ENCODE peak calls at places on chromosomes 11 and 22, in five cellular contexts. G is endothelial cell of umbilical vein, U is GM12878, C is neural progenitor cell, B is mammary epithelial cell. S is an unnamed sample.

GRCh38 chr22:44026630-44027511 is 2.8 kb downstream of the PARVB start:
- DNase-seq in G (peak; percentile 88), U (peak; percentile 89), C (no peak), B (no peak), S (peak; percentile 93)

GRCh38 chr22:28111501-28111900 is 192.4 kb upstream of the PITPNB start:
- DNase-seq in G (no peak), U (no peak), C (no peak), B (no peak), S (no peak)

GRCh38 chr11:134584706-134585445 is 172.8 kb upstream of the B3GAT1 start:
- DNase-seq in G (no peak), U (no peak), C (no peak), B (no peak), S (no peak)

GRCh38 chr11:71218789-71219499 is 33.4 kb downstream of the SHANK2 start:
- DNase-seq in G (no peak), U (no peak), C (no peak), B (no peak), S (no peak)

GRCh38 chr11:12537778-12538401 is 136.3 kb upstream of the TEAD1 start:
- DNase-seq in G (no peak), U (no peak), C (no peak), B (no peak), S (no peak)

GRCh38 chr11:96313163-96313562 is 29.8 kb downstream of the MAML2 start:
- DNase-seq in G (no peak), U (no peak), C (no peak), B (no peak), S (no peak)

GRCh38 chr11:95078526-95078925 is 11.1 kb upstream of the ENDOD1 start:
- DNase-seq in G (no peak), U (no peak), C (no peak), B (no peak), S (peak; percentile 80)

GRCh38 chr11:116580828-116581227 is 192.0 kb downstream of the BUD13 start:
- DNase-seq in G (no peak), U (no peak), C (peak; percentile 86), B (no peak), S (peak; percentile 18)

GRCh38 chr11:31870609-31871309 is 59.6 kb upstream of the PAX6 start:
- DNase-seq in G (peak; percentile 62), U (no peak), C (peak; percentile 95), B (peak; percentile 23), S (peak; percentile 96)

GRCh38 chr11:18324381-18324780 is 2.0 kb downstream of the GTF2H1 start:
- DNase-seq in G (no peak), U (no peak), C (no peak), B (no peak), S (no peak)

GRCh38 chr22:19880786-19881569 is 26.3 kb upstream of the GNB1L start:
- DNase-seq in G (peak; percentile 96), U (no peak), C (peak; percentile 96), B (peak; percentile 69), S (peak; percentile 97)

GRCh38 chr11:64298966-64299846 is 952 bp upstream of the CATSPERZ start:
- DNase-seq in G (peak; percentile 21), U (no peak), C (peak; percentile 57), B (no peak), S (no peak)

GRCh38 chr11:113014262-113014661 is 53.0 kb downstream of the NCAM1 start:
- DNase-seq in G (no peak), U (no peak), C (no peak), B (no peak), S (peak; percentile 58)

GRCh38 chr11:129728571-129728970 is 87.1 kb upstream of the TMEM45B start:
- DNase-seq in G (no peak), U (no peak), C (no peak), B (no peak), S (no peak)

GRCh38 chr11:74650498-74650897 is 58.1 kb downstream of the POLD3 start:
- DNase-seq in G (no peak), U (no peak), C (no peak), B (no peak), S (no peak)

GRCh38 chr11:130947889-130948288 is 31.6 kb upstream of the SNX19 start:
- DNase-seq in G (no peak), U (no peak), C (no peak), B (no peak), S (no peak)

GRCh38 chr22:37329239-37330140 is 47.2 kb downstream of the CYTH4 start:
- DNase-seq in G (no peak), U (no peak), C (peak; percentile 37), B (peak; percentile 80), S (no peak)

GRCh38 chr22:22951035-22951434 is 63.4 kb downstream of the IGLL5 start:
- DNase-seq in G (no peak), U (no peak), C (no peak), B (no peak), S (no peak)

GRCh38 chr11:38819986-38820385 is 2221.9 kb upstream of the RAG2 start:
- DNase-seq in G (no peak), U (no peak), C (no peak), B (no peak), S (no peak)

GRCh38 chr11:38818720-38819119 is 2220.7 kb upstream of the RAG2 start:
- DNase-seq in G (no peak), U (no peak), C (no peak), B (no peak), S (peak; percentile 29)

GRCh38 chr11:38824573-38824972 is 2226.5 kb upstream of the RAG2 start:
- DNase-seq in G (no peak), U (no peak), C (peak; percentile 22), B (peak; percentile 18), S (peak; percentile 74)
- TF ChIP-seq CTCF in G (no peak), U (peak; percentile 22), C (peak; percentile 56), B (peak; percentile 22), S (peak; percentile 75)

DNA sequence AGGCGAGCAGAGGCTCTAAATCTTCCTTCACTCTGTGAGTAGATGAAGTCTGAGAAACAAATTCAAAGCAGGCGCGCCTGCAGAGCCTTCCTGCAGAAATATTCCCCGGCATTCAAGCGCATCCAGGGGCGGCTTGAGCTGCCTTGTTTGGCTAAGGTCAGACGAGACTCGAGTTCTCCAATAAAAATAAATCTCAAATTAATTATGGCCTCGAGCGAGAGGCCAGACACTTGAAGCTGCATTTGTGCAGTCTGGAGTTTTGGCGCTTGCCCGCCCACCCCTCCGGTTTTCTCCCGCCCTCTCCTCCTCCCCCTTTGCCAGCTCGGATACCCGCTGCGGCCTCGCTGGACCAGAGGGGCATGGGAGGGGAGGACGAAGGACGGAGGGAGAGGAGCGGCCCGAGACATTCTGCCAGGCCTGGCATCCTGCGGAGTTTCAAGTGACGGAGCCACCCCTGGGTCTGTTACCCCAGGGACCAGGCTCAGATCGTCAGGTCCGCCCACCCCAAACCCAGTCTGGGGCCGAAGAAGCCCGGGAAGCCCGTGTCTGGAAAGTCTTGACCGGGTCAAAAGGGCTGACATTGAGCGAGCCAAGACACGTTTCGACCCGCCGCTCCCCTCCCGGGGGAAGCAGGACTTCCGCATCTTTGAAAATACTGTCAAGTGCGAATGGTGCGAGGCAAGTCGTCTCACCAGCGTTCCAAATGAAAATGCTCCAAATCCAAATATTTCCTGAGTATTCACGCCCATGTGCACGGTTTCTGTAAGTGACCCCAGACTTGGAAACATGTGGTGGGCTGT is 3.7 kb upstream of the FLI1 start:
- DNase-seq in G (no peak), U (no peak), C (peak; percentile 54), B (no peak), S (peak; percentile 21)
- TF ChIP-seq EZH2 in G (peak; percentile 25), U (no peak), C (peak; percentile 98), B (no peak), S (peak; percentile 57)

GRCh38 chr11:86374121-86374520 is 566 bp upstream of the CCDC81 start:
- DNase-seq in G (peak; percentile 38), U (no peak), C (no peak), B (no peak), S (no peak)
- H3K4me3 ChIP-seq in G (peak overlapping the region; percentile 13), U (no peak overlapping the region), C (peak overlapping the region; percentile 24), B (no peak overlapping the region), S (no peak overlapping the region)

DNA sequence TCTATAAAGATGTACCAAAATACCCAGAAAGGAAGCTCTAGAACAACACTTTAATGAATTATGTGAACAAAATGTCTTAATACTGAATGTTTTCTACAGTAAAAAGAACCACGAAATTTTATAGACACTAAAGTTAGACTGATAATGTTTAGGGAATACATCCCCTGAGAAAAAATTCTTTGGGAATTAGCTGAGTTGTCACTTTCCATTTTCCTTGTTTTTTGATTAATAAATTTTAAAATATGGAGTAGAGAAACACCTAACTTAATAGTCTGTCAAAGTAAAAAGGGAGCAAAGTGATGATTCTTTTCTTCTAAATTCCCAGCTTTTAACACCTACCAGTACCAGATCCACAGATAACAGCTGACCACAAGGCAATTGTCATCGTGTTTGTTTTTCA is 23.1 kb upstream of the SCN3B start:
- DNase-seq in G (no peak), U (no peak), C (no peak), B (no peak), S (no peak)
- TF ChIP-seq CTCF in G (no peak), U (no peak), C (no peak), B (no peak), S (no peak)

GRCh38 chr22:38843201-38843715 is 570 bp downstream of the NPTXR start:
- DNase-seq in G (peak; percentile 64), U (no peak), C (peak; percentile 89), B (peak; percentile 56), S (peak; percentile 92)
- TF ChIP-seq EZH2 in G (peak; percentile 32), U (no peak), C (peak; percentile 43), B (no peak), S (no peak)

DNA sequence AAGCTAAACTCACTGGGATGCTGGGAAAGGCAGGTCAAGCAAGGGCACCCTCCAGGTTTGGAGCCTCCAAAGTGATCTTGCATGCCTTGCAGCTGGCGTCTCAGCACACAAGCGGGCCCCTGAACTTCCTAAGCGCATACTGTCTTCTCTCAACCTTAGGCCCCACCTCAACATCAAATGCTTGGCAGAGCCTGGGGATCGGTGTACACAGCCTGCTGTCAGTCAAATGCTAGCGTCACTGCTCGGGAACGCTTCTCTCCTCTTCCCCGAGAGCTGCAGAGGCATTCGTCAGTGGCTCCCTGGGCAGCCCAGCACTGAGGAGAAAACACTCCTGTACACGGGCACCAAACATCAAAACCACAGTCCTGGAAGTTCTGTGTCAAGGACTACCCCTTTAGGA is 124.9 kb downstream of the C11orf58 start:
- DNase-seq in G (no peak), U (no peak), C (no peak), B (no peak), S (no peak)
- H3K4me3 ChIP-seq in G (no peak overlapping the region), U (no peak overlapping the region), C (no peak overlapping the region), B (no peak overlapping the region), S (no peak overlapping the region)

GRCh38 chr11:65547446-65548125 is 10.6 kb downstream of the LTBP3 start:
- DNase-seq in G (no peak), U (no peak), C (no peak), B (no peak), S (no peak)
- TF ChIP-seq CTCF in G (no peak), U (no peak), C (peak; percentile 45), B (no peak), S (no peak)

S was measured in A673.